ENCODE peak calls at places on chromosome 16, in four cellular contexts. One of them, this sample, is unnamed.

GRCh38 chr16:24819462-24820040 is 26.2 kb upstream of the SLC5A11 start:
- DNase-seq in adrenal gland: no peak
- DNase-seq in CD4-positive, alpha-beta T cell: no peak
- DNase-seq in nephron progenitor cell: no peak
- DNase-seq in this sample: no peak

GRCh38 chr16:19859166-19859565 is 25.5 kb downstream of the GPRC5B start:
- DNase-seq in adrenal gland: no peak
- DNase-seq in CD4-positive, alpha-beta T cell: no peak
- DNase-seq in nephron progenitor cell: no peak
- DNase-seq in this sample: no peak

GRCh38 chr16:13781579-13782338 is 138.2 kb upstream of the ERCC4 start:
- DNase-seq in adrenal gland: no peak
- DNase-seq in CD4-positive, alpha-beta T cell: no peak
- DNase-seq in nephron progenitor cell: no peak
- DNase-seq in this sample: no peak

GRCh38 chr16:78458588-78458987 is 359.1 kb downstream of the WWOX start:
- DNase-seq in adrenal gland: no peak
- DNase-seq in CD4-positive, alpha-beta T cell: no peak
- DNase-seq in nephron progenitor cell: no peak
- DNase-seq in this sample: no peak

GRCh38 chr16:3101018-3101840 is 2.1 kb upstream of the ZSCAN10 start:
- DNase-seq in adrenal gland: no peak
- DNase-seq in CD4-positive, alpha-beta T cell: peak; percentile 28
- DNase-seq in nephron progenitor cell: no peak
- DNase-seq in this sample: peak; percentile 51

GRCh38 chr16:13436641-13437423 is 483.1 kb upstream of the ERCC4 start:
- DNase-seq in adrenal gland: no peak
- DNase-seq in CD4-positive, alpha-beta T cell: no peak
- DNase-seq in nephron progenitor cell: no peak
- DNase-seq in this sample: no peak

GRCh38 chr16:10978846-10979446 is 34.6 kb downstream of the CLEC16A start:
- DNase-seq in adrenal gland: no peak
- DNase-seq in CD4-positive, alpha-beta T cell: no peak
- DNase-seq in nephron progenitor cell: no peak
- DNase-seq in this sample: no peak

GRCh38 chr16:29306953-29307597 is 99.4 kb downstream of the NPIPB11 start:
- DNase-seq in adrenal gland: no peak
- DNase-seq in CD4-positive, alpha-beta T cell: no peak
- DNase-seq in nephron progenitor cell: no peak
- DNase-seq in this sample: no peak

GRCh38 chr16:49932449-49932848 is 76.5 kb upstream of the ZNF423 start:
- DNase-seq in adrenal gland: no peak
- DNase-seq in CD4-positive, alpha-beta T cell: no peak
- DNase-seq in nephron progenitor cell: no peak
- DNase-seq in this sample: no peak

GRCh38 chr16:15141586-15141985 is 47.5 kb upstream of the RRN3 start:
- DNase-seq in adrenal gland: peak; percentile 17
- DNase-seq in CD4-positive, alpha-beta T cell: no peak
- DNase-seq in nephron progenitor cell: no peak
- DNase-seq in this sample: no peak

GRCh38 chr16:53704445-53704813 is 473 bp downstream of the FTO start:
- DNase-seq in adrenal gland: no peak
- DNase-seq in CD4-positive, alpha-beta T cell: no peak
- DNase-seq in nephron progenitor cell: no peak
- DNase-seq in this sample: no peak

GRCh38 chr16:12067714-12068401 is 91.3 kb downstream of the SNX29 start:
- DNase-seq in adrenal gland: peak; percentile 82
- DNase-seq in CD4-positive, alpha-beta T cell: no peak
- DNase-seq in nephron progenitor cell: peak; percentile 64
- DNase-seq in this sample: peak; percentile 58

GRCh38 chr16:28563218-28563617 is 9.5 kb downstream of the SGF29 start:
- DNase-seq in adrenal gland: no peak
- DNase-seq in CD4-positive, alpha-beta T cell: no peak
- DNase-seq in nephron progenitor cell: no peak
- DNase-seq in this sample: no peak

GRCh38 chr16:333406-334094 is 19.0 kb downstream of the AXIN1 start:
- DNase-seq in adrenal gland: no peak
- DNase-seq in CD4-positive, alpha-beta T cell: no peak
- DNase-seq in nephron progenitor cell: no peak
- DNase-seq in this sample: no peak

GRCh38 chr16:1790611-1791255 is 2.8 kb downstream of the IGFALS start:
- DNase-seq in adrenal gland: peak; percentile 20
- DNase-seq in CD4-positive, alpha-beta T cell: no peak
- DNase-seq in nephron progenitor cell: no peak
- DNase-seq in this sample: no peak

GRCh38 chr16:55364811-55365210 is 40.8 kb downstream of the IRX6 start:
- DNase-seq in adrenal gland: no peak
- DNase-seq in CD4-positive, alpha-beta T cell: no peak
- DNase-seq in nephron progenitor cell: no peak
- DNase-seq in this sample: no peak

GRCh38 chr16:50261160-50261706 is 5.1 kb upstream of the ADCY7 start:
- DNase-seq in adrenal gland: no peak
- DNase-seq in CD4-positive, alpha-beta T cell: no peak
- DNase-seq in nephron progenitor cell: no peak
- DNase-seq in this sample: no peak

GRCh38 chr16:10566613-10567012 is 13.8 kb downstream of the EMP2 start:
- DNase-seq in adrenal gland: no peak
- DNase-seq in CD4-positive, alpha-beta T cell: no peak
- DNase-seq in nephron progenitor cell: no peak
- DNase-seq in this sample: no peak

GRCh38 chr16:48011888-48012658 is 143.7 kb downstream of the ABCC12 start:
- DNase-seq in adrenal gland: no peak
- DNase-seq in CD4-positive, alpha-beta T cell: no peak
- DNase-seq in nephron progenitor cell: no peak
- DNase-seq in this sample: no peak

GRCh38 chr16:3065742-3066439 is 451 bp downstream of the IL32 start:
- DNase-seq in adrenal gland: no peak
- DNase-seq in CD4-positive, alpha-beta T cell: no peak
- DNase-seq in nephron progenitor cell: no peak
- DNase-seq in this sample: no peak

GRCh38 chr16:29811896-29812665 is at the start of gene PRRT2:
- DNase-seq in adrenal gland: peak; percentile 69
- DNase-seq in CD4-positive, alpha-beta T cell: no peak
- DNase-seq in nephron progenitor cell: peak; percentile 88
- DNase-seq in this sample: peak; percentile 83

GRCh38 chr16:50489187-50489586 is 59.0 kb upstream of the NKD1 start:
- DNase-seq in adrenal gland: no peak
- DNase-seq in CD4-positive, alpha-beta T cell: no peak
- DNase-seq in nephron progenitor cell: no peak
- DNase-seq in this sample: no peak

GRCh38 chr16:88318091-88318494 is 64.7 kb upstream of the ZNF469 start:
- DNase-seq in adrenal gland: no peak
- DNase-seq in CD4-positive, alpha-beta T cell: no peak
- DNase-seq in nephron progenitor cell: no peak
- DNase-seq in this sample: no peak

GRCh38 chr16:29814592-29814991 is 1.4 kb upstream of the PAGR1 start:
- DNase-seq in adrenal gland: peak; percentile 59
- DNase-seq in CD4-positive, alpha-beta T cell: no peak
- DNase-seq in nephron progenitor cell: peak; percentile 13
- DNase-seq in this sample: no peak

GRCh38 chr16:29911676-29912010 is 11.4 kb downstream of the ASPHD1 start:
- DNase-seq in adrenal gland: no peak
- DNase-seq in CD4-positive, alpha-beta T cell: no peak
- DNase-seq in nephron progenitor cell: no peak
- DNase-seq in this sample: no peak

GRCh38 chr16:51500306-51500705 is 349.2 kb upstream of the SALL1 start:
- DNase-seq in adrenal gland: no peak
- DNase-seq in CD4-positive, alpha-beta T cell: no peak
- DNase-seq in nephron progenitor cell: no peak
- DNase-seq in this sample: no peak

GRCh38 chr16:54286330-54287017 is at the start of gene IRX3:
- DNase-seq in adrenal gland: peak; percentile 68
- DNase-seq in CD4-positive, alpha-beta T cell: no peak
- DNase-seq in nephron progenitor cell: peak; percentile 83
- DNase-seq in this sample: no peak

GRCh38 chr16:19757762-19758595 is 39.9 kb downstream of the IQCK start:
- DNase-seq in adrenal gland: no peak
- DNase-seq in CD4-positive, alpha-beta T cell: no peak
- DNase-seq in nephron progenitor cell: no peak
- DNase-seq in this sample: no peak

GRCh38 chr16:87964049-87964448 is 12.8 kb downstream of the BANP start:
- DNase-seq in adrenal gland: no peak
- DNase-seq in CD4-positive, alpha-beta T cell: no peak
- DNase-seq in nephron progenitor cell: no peak
- DNase-seq in this sample: no peak

GRCh38 chr16:85761866-85762265 is 11.0 kb upstream of the C16orf74 start:
- DNase-seq in adrenal gland: no peak
- DNase-seq in CD4-positive, alpha-beta T cell: no peak
- DNase-seq in nephron progenitor cell: no peak
- DNase-seq in this sample: no peak

GRCh38 chr16:20868890-20869289 is 31.3 kb downstream of the DCUN1D3 start:
- DNase-seq in adrenal gland: peak; percentile 92
- DNase-seq in CD4-positive, alpha-beta T cell: no peak
- DNase-seq in nephron progenitor cell: no peak
- DNase-seq in this sample: no peak

GRCh38 chr16:49365711-49366509 is 7.7 kb upstream of the C16orf78 start:
- DNase-seq in adrenal gland: no peak
- DNase-seq in CD4-positive, alpha-beta T cell: no peak
- DNase-seq in nephron progenitor cell: no peak
- DNase-seq in this sample: no peak

GRCh38 chr16:88353691-88354090 is 29.1 kb upstream of the ZNF469 start:
- DNase-seq in adrenal gland: no peak
- DNase-seq in CD4-positive, alpha-beta T cell: no peak
- DNase-seq in nephron progenitor cell: no peak
- DNase-seq in this sample: no peak

DNA sequence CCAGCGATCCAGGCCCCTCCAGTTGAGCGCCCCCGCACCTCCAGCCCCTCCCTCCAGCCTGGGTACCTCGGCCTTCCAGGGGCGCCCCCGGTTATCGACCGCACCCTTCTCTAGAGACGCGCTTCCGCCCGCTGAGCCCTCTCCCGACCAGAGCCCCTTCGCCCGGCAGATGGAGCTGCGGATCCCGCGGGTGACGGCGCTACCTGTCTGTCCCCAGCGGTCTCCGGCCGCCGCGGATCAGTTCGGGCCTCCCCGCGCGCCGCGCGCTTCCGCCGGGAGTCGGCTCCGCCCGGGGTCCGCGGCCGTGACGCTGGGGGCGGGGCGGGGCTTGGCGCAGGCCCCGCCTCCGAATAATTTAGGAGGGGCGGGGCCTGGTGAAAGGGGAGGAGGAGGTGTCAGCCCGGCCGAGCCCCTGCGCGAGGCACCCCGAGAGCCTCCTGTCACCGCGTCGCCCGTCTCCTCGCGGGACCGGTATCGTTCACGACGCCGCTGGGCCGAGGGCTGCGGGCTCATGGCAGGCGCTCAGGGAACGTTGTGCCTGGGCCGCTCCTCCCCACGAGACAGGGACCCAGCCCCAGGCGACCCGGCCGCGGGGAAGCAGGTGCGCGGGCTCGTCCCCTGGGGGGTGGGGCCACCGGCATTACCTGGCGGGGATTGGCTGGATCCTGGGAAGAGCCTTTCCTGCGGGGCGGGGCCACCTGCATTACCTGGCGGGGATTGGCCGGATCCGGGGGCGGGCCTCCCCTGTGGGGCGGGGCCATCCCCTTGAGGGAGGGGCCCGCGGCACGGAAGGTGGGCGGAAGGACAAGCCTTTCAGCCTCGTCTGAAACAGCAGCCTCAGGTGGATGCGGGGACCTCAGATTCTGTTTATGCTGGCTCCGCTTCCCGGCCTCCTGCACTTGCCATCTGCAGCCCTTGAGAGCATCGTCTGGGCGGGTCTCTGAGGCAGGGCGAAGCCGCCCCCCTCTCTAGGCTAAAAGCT is at the start of gene SPATA2L:
- DNase-seq in adrenal gland: peak; percentile 96
- DNase-seq in CD4-positive, alpha-beta T cell: peak; percentile 98
- DNase-seq in nephron progenitor cell: peak; percentile 96
- DNase-seq in this sample: peak; percentile 77
- TF ChIP-seq CTCF in adrenal gland: no peak
- TF ChIP-seq CTCF in CD4-positive, alpha-beta T cell: no peak
- TF ChIP-seq CTCF in nephron progenitor cell: no peak
- TF ChIP-seq CTCF in this sample: no peak

DNA sequence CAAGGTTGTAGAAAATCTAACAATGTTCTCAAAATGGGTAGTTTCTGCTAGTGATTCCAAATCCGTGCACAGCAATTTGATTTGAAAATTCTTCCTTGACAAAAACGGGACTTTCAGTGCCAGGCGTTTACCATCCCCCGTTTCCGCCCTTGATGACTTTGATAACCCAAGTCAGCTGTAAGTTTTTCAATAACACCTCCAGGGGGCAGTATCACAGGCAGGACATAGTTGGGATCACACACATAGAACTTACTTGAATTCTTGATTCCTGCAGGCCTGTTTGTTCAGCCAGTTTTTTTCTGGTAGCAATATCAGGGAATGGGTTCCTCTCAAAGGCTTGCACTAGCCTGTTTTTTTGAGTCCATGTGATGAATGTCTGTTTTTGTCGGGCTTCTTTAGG is 5.6 kb downstream of the DUXB start:
- DNase-seq in adrenal gland: no peak
- DNase-seq in CD4-positive, alpha-beta T cell: no peak
- DNase-seq in nephron progenitor cell: no peak
- DNase-seq in this sample: no peak
- TF ChIP-seq CTCF in adrenal gland: no peak
- TF ChIP-seq CTCF in CD4-positive, alpha-beta T cell: no peak
- TF ChIP-seq CTCF in nephron progenitor cell: no peak
- TF ChIP-seq CTCF in this sample: no peak

DNA sequence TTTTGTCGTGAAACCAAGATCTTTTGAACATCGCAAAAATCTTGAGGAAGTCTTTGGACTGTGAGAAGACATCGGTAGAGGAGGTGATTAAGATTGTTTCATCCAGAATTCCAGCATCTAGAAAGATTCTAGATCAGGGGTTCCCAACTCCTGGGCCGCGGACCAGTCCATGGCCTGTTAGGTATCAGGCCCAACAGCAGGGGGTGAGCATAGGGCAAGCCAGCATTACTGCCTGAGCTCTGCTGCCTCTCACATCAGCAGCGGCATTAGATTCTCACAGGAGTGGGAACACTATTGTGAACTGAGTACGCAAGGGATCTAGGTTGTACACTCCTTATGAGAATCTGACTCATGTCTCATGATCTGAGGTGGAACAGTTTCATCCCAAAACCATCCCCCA is 600.6 kb upstream of the CDH11 start:
- DNase-seq in adrenal gland: no peak
- DNase-seq in CD4-positive, alpha-beta T cell: no peak
- DNase-seq in nephron progenitor cell: no peak
- DNase-seq in this sample: no peak
- TF ChIP-seq CTCF in adrenal gland: no peak
- TF ChIP-seq CTCF in CD4-positive, alpha-beta T cell: no peak
- TF ChIP-seq CTCF in nephron progenitor cell: no peak
- TF ChIP-seq CTCF in this sample: no peak

DNA sequence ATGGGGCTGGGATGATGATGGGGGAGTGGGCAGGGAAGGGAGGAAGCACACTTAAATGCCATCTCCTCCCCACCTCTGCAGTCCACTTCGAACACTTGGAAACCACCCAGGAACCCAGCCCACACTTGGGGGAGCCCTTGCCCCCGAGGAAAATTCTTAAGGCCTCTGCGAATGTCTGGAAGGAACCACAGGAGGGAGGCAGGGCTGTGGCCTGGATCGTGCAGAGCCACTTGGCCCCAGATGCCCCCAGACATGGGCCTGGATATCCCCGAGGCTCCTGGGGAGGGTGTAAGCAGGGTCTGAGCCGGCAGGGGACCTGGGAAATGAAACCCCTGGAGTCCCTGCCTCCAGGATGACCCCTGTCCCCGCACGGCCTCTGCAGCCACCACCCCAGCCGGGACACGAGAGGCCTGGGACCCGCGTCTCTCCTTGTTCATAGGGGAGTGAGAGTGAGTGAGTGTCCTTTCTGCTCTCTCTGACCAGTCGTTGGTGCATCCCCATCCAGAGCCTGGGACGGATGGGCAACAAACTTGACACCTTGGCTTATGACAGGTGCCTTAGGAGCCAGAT is 11.8 kb upstream of the MTSS2 start:
- DNase-seq in adrenal gland: no peak
- DNase-seq in CD4-positive, alpha-beta T cell: no peak
- DNase-seq in nephron progenitor cell: no peak
- DNase-seq in this sample: no peak
- TF ChIP-seq CTCF in adrenal gland: no peak
- TF ChIP-seq CTCF in CD4-positive, alpha-beta T cell: no peak
- TF ChIP-seq CTCF in nephron progenitor cell: no peak
- TF ChIP-seq CTCF in this sample: no peak

This sample was measured in D721Med.